ENCODE peak calls at places on chromosomes 5 and 9, in four cellular contexts. P, B, M and V are unnamed samples.

GRCh38 chr5:6949230-6949629 is 236.0 kb downstream of the TENT4A start:
- DNase-seq in P (no peak), B (no peak), M (no peak), V (no peak)

GRCh38 chr9:89039664-89040063 is 48.4 kb downstream of the S1PR3 start:
- DNase-seq in P (no peak), B (no peak), M (no peak), V (no peak)

GRCh38 chr9:99490736-99491135 is 268.7 kb downstream of the SEC61B start:
- DNase-seq in P (no peak), B (no peak), M (no peak), V (no peak)

GRCh38 chr9:87601175-87601574 is 103.5 kb downstream of the DAPK1 start:
- DNase-seq in P (no peak), B (no peak), M (no peak), V (no peak)

GRCh38 chr5:108168915-108169314 is 213.0 kb downstream of the FBXL17 start:
- DNase-seq in P (no peak), B (no peak), M (no peak), V (no peak)

GRCh38 chr5:78509884-78510769 is 138.4 kb downstream of the LHFPL2 start:
- DNase-seq in P (peak), B (peak), M (peak), V (peak)

GRCh38 chr9:93678199-93679019 is 102.0 kb downstream of the PHF2 start:
- DNase-seq in P (no peak), B (peak), M (peak), V (no peak)

GRCh38 chr5:91293131-91293530 is 90.0 kb downstream of the ARRDC3 start:
- DNase-seq in P (no peak), B (peak), M (no peak), V (no peak)

GRCh38 chr5:178244566-178244965 is 12.0 kb upstream of the PHYKPL start:
- DNase-seq in P (no peak), B (no peak), M (no peak), V (no peak)

GRCh38 chr9:42852133-42852532 is 668.7 kb downstream of the SPATA31A6 start:
- DNase-seq in P (no peak), B (peak), M (peak), V (peak)

GRCh38 chr9:130870491-130871381 is 25.9 kb downstream of the QRFP start:
- DNase-seq in P (peak), B (no peak), M (no peak), V (peak)

GRCh38 chr9:123354806-123355508 is 1.0 kb upstream of the CRB2 start:
- DNase-seq in P (no peak), B (no peak), M (no peak), V (peak)

GRCh38 chr5:62130107-62130506 is 175.9 kb upstream of the KIF2A start:
- DNase-seq in P (no peak), B (no peak), M (no peak), V (no peak)

GRCh38 chr5:62124266-62124665 is 181.7 kb upstream of the KIF2A start:
- DNase-seq in P (no peak), B (peak), M (no peak), V (no peak)

GRCh38 chr5:62127098-62127736 is 178.8 kb upstream of the KIF2A start:
- DNase-seq in P (no peak), B (no peak), M (no peak), V (no peak)

GRCh38 chr5:62126090-62126489 is 179.9 kb upstream of the KIF2A start:
- DNase-seq in P (no peak), B (no peak), M (no peak), V (no peak)
- TF ChIP-seq CTCF in P (no peak), B (no peak), M (no peak), V (no peak)

GRCh38 chr5:58481828-58482227 is 9.4 kb upstream of the GAPT start:
- DNase-seq in P (no peak), B (no peak), M (no peak), V (no peak)

GRCh38 chr5:58481066-58481676 is 10.1 kb upstream of the GAPT start:
- DNase-seq in P (no peak), B (no peak), M (no peak), V (no peak)

GRCh38 chr5:58475404-58475803 is 15.5 kb upstream of the PLK2 start:
- DNase-seq in P (no peak), B (no peak), M (no peak), V (no peak)

GRCh38 chr5:58482536-58482935 is 8.7 kb upstream of the GAPT start:
- DNase-seq in P (no peak), B (no peak), M (no peak), V (no peak)

DNA sequence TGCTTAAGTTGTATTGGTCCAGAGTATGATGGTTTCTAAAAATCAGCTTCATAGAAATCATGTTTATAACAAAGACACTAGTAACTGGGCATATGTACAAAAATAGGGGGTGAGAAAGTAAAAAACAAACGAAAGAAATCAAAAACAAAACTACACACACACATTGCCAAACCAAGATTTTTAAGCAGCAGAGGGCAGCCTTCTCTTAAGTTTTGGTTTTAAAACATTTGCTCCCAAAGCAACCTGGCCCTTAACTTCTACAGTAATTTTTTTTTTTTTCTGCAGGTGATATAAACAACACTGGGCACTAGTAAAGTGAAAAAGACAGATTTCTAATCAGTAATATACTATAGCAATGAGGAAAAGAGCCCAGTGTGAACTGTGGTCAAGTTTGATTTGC is 13.5 kb upstream of the GAPT start:
- DNase-seq in P (no peak), B (no peak), M (no peak), V (no peak)
- TF ChIP-seq CTCF in P (no peak), B (no peak), M (peak), V (no peak)

GRCh38 chr5:32102254-32102653 is 71.9 kb downstream of the GOLPH3 start:
- DNase-seq in P (no peak), B (no peak), M (no peak), V (no peak)
- TF ChIP-seq CTCF in P (no peak), B (no peak), M (no peak), V (no peak)

GRCh38 chr9:128838338-128838737 is 8.7 kb upstream of the SPOUT1 start:
- DNase-seq in P (peak), B (no peak), M (no peak), V (peak)

GRCh38 chr9:128845186-128845931 is 15.8 kb upstream of the SPOUT1 start:
- DNase-seq in P (peak), B (peak), M (no peak), V (peak)

GRCh38 chr9:128841704-128842492 is 12.3 kb upstream of the SPOUT1 start:
- DNase-seq in P (no peak), B (no peak), M (no peak), V (no peak)

GRCh38 chr9:128836509-128837145 is 7.0 kb upstream of the SPOUT1 start:
- DNase-seq in P (peak), B (no peak), M (no peak), V (peak)

GRCh38 chr9:128840524-128840923 is 10.9 kb upstream of the SPOUT1 start:
- DNase-seq in P (no peak), B (no peak), M (no peak), V (no peak)
- TF ChIP-seq CTCF in P (no peak), B (no peak), M (no peak), V (no peak)

DNA sequence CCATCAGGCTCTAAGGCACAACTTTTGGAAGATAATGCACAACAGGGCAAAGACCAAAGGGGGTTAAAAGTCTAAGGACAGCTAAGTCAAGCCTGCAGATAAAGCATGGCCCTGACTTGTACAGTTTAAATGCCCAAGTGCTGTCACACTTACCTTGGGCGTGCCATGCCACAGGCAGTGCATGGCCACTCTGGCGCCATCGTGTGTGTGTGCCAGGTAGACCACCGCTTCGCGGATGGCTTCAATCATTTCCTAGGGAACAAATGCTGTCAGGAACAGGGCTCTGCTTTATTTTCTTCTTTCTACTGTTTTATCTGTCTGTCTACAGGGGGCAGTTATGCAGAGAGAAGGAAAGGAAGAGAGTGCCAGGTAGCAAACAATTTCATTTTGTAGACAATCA is 19.3 kb downstream of the PUM3 start:
- DNase-seq in P (no peak), B (peak), M (no peak), V (no peak)
- TF ChIP-seq CTCF in P (no peak), B (peak), M (no peak), V (no peak)

DNA sequence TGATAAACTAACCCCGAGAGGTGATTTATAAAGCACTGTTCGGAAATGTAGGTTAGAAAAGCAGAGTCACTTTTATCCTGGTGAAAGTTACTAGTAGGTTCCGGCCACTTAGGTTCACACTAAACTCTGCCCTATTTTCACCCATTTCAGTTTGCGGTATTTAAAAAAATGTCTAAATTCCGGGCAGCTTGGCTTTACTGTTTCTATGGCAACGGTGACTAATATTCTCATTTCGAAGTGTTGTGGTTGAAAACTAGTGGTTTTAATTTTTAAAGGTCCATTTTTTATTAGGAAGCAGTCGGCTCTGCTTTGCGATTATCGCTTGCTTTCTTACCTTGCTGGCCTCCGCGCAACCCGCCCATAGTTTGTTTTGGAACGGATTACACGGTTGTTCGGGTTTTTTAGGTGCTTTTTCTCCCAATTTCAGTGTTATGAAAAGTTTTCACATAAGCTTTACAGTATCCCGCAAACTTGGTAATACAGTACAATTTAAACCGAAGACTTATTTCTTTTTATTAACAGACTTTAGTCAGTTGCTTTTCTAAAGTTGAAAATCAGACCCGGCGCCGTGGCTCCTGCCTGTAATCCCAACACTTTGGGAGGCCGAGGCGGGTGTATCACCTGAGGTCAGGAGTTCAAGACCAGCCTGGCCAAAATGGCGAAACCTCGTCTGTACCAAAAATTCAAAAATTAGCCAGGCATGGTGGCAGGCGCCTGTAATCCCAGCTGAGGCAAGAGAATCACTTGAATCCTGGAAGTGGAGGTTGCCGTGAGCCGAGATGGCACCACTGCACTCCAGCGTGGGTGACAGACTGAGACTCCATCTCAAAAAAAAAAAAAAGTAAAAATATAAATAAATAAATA is 1.6 kb downstream of the KDM4C start:
- DNase-seq in P (peak), B (no peak), M (peak), V (peak)
- TF ChIP-seq CTCF in P (no peak), B (no peak), M (no peak), V (no peak)

DNA sequence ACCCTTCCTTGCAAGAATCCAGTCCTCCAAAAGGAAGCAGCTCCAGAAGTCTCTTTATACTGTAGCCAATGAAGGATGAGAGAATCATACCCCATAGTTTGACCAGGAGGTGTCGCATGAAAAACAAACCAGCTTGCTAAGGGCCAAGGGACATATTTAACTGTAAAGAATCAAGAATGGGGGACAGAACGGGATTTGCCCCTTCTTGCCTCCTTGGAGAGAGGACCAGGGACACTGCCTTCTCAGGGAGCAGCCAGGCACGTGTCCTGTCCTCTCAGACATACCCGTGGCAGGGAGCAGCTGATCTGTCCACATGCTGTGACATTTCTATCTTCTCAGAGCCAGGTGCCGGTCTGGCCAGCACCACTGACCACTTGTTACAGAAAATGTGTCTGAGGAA is 11.7 kb downstream of the PRUNE2 start:
- DNase-seq in P (peak), B (no peak), M (no peak), V (no peak)
- TF ChIP-seq CTCF in P (no peak), B (no peak), M (no peak), V (no peak)